ENCODE peak calls at places on chromosomes 16 and 17, in nine cellular contexts. H is CD8-positive, alpha-beta T cell; N is effector memory CD4-positive, alpha-beta T cell; X is psoas muscle; W is SK-N-SH; R is H9; Q is stomach; D is iPS DF 6.9; F is heart left ventricle. E is an unnamed sample.
A peak's percentile ranks its signal among the peaks of the same experiment; 100 is the strongest.

GRCh38 chr16:4316732-4317461 is 1.0 kb downstream of the GLIS2 start:
- DNase-seq in F (peak; percentile 70), W (peak; percentile 74), R (no peak), H (no peak), D (no peak), Q (peak; percentile 74), N (no peak), X (peak; percentile 65), E (peak; percentile 84)

GRCh38 chr17:1762233-1762905 is 509 bp downstream of the SERPINF1 start:
- DNase-seq in D (no peak), N (no peak), Q (no peak), R (no peak), X (peak; percentile 84), H (no peak), W (peak; percentile 67), F (peak; percentile 76), E (no peak)

GRCh38 chr17:29412780-29413565 is 22.8 kb downstream of the TAOK1 start:
- DNase-seq in F (no peak), W (no peak), Q (no peak), R (no peak), N (no peak), H (no peak), D (no peak), X (no peak), E (no peak)

GRCh38 chr16:74275031-74275636 is 21.5 kb upstream of the PSMD7 start:
- DNase-seq in F (no peak), N (no peak), W (peak; percentile 46), D (no peak), H (no peak), R (no peak), X (no peak), Q (no peak), E (no peak)

GRCh38 chr16:58885528-58886170 is 151.5 kb upstream of the GOT2 start:
- DNase-seq in D (no peak), Q (no peak), W (no peak), H (no peak), R (no peak), X (no peak), F (no peak), N (no peak), E (no peak)

GRCh38 chr17:41176744-41177387 is 1.2 kb downstream of the KRTAP4-2 start:
- DNase-seq in W (no peak), X (no peak), D (no peak), N (no peak), Q (no peak), R (no peak), F (no peak), H (no peak), E (no peak)

GRCh38 chr16:56355786-56356275 is 69.5 kb downstream of the AMFR start:
- DNase-seq in R (peak; percentile 25), D (no peak), N (no peak), X (no peak), H (no peak), Q (peak; percentile 18), W (peak; percentile 37), F (no peak), E (peak; percentile 41)

GRCh38 chr16:87457051-87457611 is 35.7 kb downstream of the ZCCHC14 start:
- DNase-seq in F (no peak), Q (no peak), W (peak; percentile 36), D (no peak), H (no peak), N (no peak), X (no peak), R (no peak), E (no peak)

GRCh38 chr16:30368792-30369090 is 1.6 kb downstream of the TBC1D10B start:
- DNase-seq in D (no peak), W (no peak), N (no peak), X (no peak), Q (no peak), F (no peak), R (no peak), H (no peak), E (no peak)

GRCh38 chr16:30369091-30369937 is 980 bp downstream of the TBC1D10B start:
- DNase-seq in F (peak; percentile 44), D (no peak), X (no peak), H (no peak), R (no peak), Q (no peak), N (no peak), W (no peak), E (no peak)

GRCh38 chr16:30370444-30371247 is at the start of gene TBC1D10B:
- DNase-seq in Q (peak; percentile 98), H (peak; percentile 98), F (peak; percentile 99), N (peak; percentile 99), R (peak; percentile 100), D (peak; percentile 98), W (peak; percentile 93), X (peak; percentile 96), E (peak; percentile 96)

GRCh38 chr16:30371248-30371816 is 1.0 kb upstream of the TBC1D10B start:
- DNase-seq in N (no peak), H (no peak), F (no peak), W (no peak), X (no peak), Q (no peak), D (no peak), R (no peak), E (no peak)

GRCh38 chr16:30369938-30370443 is 303 bp downstream of the TBC1D10B start:
- DNase-seq in X (no peak), W (no peak), N (no peak), Q (no peak), F (no peak), R (no peak), D (no peak), H (no peak), E (no peak)
- H3K4me1 ChIP-seq in X (peaks cover 50% of the 10 kb centered on the region), W (peaks cover 4% of the 10 kb centered on the region), N (peaks cover 27% of the 10 kb centered on the region), Q (peaks cover 34% of the 10 kb centered on the region), F (peaks cover 52% of the 10 kb centered on the region), R (peaks cover 6% of the 10 kb centered on the region), D (peaks cover 7% of the 10 kb centered on the region), H (peaks cover 42% of the 10 kb centered on the region), E (peaks cover 36% of the 10 kb centered on the region)

GRCh38 chr17:61808442-61808841 is 54.9 kb downstream of the BRIP1 start:
- DNase-seq in W (no peak), D (no peak), F (no peak), X (no peak), Q (no peak), N (no peak), R (no peak), H (no peak), E (no peak)

GRCh38 chr17:61803796-61804195 is 59.5 kb downstream of the BRIP1 start:
- DNase-seq in W (no peak), D (no peak), F (no peak), Q (no peak), H (no peak), N (no peak), X (no peak), R (no peak), E (no peak)

GRCh38 chr17:61806941-61807340 is 56.4 kb downstream of the BRIP1 start:
- DNase-seq in H (no peak), R (no peak), F (no peak), Q (no peak), X (no peak), W (no peak), N (no peak), D (no peak), E (no peak)

GRCh38 chr17:61805399-61805798 is 57.9 kb downstream of the BRIP1 start:
- DNase-seq in R (no peak), F (no peak), X (no peak), D (no peak), W (no peak), H (no peak), N (no peak), Q (no peak), E (no peak)

DNA sequence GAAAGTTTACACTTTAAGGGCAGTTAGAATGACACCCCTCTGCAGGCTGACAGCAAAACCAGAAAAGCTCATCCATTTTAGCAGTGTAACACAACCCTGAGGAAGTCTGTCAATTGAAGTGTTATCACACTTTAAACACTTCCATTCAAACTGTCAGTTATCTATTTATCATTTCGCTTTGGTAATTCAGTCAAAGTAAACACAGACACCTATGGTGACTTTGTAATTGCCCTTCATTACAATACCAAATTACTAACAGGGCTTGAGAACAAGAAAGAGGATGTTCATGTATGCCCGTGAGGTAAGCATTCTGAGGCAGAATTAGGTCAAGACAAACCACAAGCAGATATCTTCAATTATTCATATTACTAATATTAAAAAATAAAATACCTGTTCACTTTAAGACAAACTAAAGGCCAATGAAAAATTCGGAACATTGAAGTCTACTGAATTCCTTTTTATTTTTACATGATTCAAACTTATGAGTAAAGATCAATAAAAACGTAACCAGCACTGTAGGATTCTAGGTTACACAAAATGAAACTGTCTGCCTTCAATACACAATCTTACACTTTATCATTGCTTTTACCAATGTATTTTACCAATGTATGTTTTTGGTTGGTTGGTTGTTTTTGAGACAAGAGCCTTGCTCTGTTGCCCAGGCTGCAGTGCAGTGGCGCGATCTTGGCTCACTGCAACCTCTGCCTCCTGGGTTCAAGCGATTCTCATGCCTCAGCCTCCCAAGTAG is 57.1 kb downstream of the BRIP1 start:
- DNase-seq in Q (no peak), R (no peak), X (no peak), F (no peak), W (no peak), H (no peak), N (no peak), D (no peak), E (no peak)
- H3K27ac ChIP-seq in Q (no peak overlapping the region), R (no peak overlapping the region), X (no peak overlapping the region), F (no peak overlapping the region), W (peak overlapping the region; percentile 69), H (no peak overlapping the region), N (no peak overlapping the region), D (no peak overlapping the region), E (no peak overlapping the region)

DNA sequence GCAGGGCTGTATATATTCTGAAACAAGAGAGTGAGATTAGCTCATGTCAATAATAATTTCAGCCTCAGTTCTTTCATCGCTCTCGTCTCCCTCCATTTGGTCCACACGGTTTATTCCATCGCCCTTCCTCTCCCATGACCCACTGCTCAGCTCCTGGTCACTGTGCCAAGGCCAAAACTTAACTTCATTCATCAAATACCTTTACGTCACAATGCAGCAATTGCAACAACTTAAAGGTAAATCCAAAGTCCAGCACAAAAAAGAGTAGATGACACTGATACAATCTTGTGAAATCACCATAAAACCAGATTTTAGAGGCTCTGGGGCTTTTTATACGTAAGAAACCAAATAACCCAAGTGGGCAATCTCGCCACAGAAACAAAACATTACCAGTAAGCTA is 72.0 kb downstream of the ANKRD11 start:
- DNase-seq in R (no peak), Q (no peak), X (no peak), H (no peak), N (no peak), D (no peak), F (no peak), W (no peak), E (no peak)
- H3K4me1 ChIP-seq in R (peaks cover 3% of the 10 kb centered on the region), Q (peaks cover 42% of the 10 kb centered on the region), X (peaks cover 82% of the 10 kb centered on the region), H (peaks cover 79% of the 10 kb centered on the region), N (peaks cover 28% of the 10 kb centered on the region), D (peaks cover 6% of the 10 kb centered on the region), F (peaks cover 52% of the 10 kb centered on the region), W (peaks cover 6% of the 10 kb centered on the region), E (peaks cover 35% of the 10 kb centered on the region)

DNA sequence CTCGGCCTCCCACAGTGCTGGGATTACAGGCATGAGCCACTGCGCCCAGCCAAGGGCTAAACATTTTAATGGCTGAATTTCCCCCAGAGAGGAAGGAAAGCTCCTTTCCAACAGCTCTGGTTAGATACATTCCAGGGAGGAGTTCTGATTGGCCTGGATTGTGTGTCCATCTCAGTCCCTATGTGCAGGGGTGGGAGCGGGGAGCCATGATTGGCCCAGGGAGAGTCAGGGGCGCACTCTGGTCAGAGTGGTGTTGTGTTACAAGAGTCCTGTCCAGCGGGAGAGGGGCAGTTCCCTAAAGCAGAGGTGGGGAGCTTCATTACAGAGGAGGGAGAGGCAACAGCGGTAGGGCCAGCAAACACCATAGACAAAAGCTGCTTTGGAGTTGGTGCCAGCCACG is 75.0 kb downstream of the RAP1GAP2 start:
- DNase-seq in H (no peak), F (no peak), R (peak; percentile 98), D (peak; percentile 83), X (no peak), W (no peak), Q (no peak), N (no peak), E (no peak)
- H3K27ac ChIP-seq in H (no peak overlapping the region), F (no peak overlapping the region), R (peak overlapping the region; percentile 14), D (no peak overlapping the region), X (no peak overlapping the region), W (no peak overlapping the region), Q (no peak overlapping the region), N (no peak overlapping the region), E (no peak overlapping the region)

E was measured in lower lobe of right lung.